ENCODE peak calls at places on chromosomes 11 and 22, in ten cellular contexts. One of them, this sample, is unnamed.

GRCh38 chr11:91248199-91248807 is 976.3 kb upstream of the FAT3 start:
- DNase-seq in IMR-90: peak; percentile 53
- DNase-seq in A549: peak; percentile 57
- DNase-seq in adrenal gland: peak; percentile 18
- DNase-seq in esophagus muscularis mucosa: no peak
- DNase-seq in sigmoid colon: no peak
- DNase-seq in transverse colon: no peak
- DNase-seq in ovary: no peak
- DNase-seq in heart left ventricle: no peak
- DNase-seq in body of pancreas: no peak
- DNase-seq in this sample: peak; percentile 2

GRCh38 chr22:23094260-23094659 is 23.9 kb downstream of the GNAZ start:
- DNase-seq in A549: no peak
- DNase-seq in heart left ventricle: no peak
- DNase-seq in sigmoid colon: no peak
- DNase-seq in transverse colon: no peak
- DNase-seq in ovary: no peak
- DNase-seq in body of pancreas: no peak
- DNase-seq in IMR-90: no peak
- DNase-seq in esophagus muscularis mucosa: no peak
- DNase-seq in adrenal gland: no peak
- DNase-seq in this sample: no peak

GRCh38 chr11:6616596-6617250 is 2.5 kb downstream of the TPP1 start:
- DNase-seq in transverse colon: no peak
- DNase-seq in body of pancreas: no peak
- DNase-seq in adrenal gland: no peak
- DNase-seq in esophagus muscularis mucosa: no peak
- DNase-seq in IMR-90: no peak
- DNase-seq in ovary: no peak
- DNase-seq in heart left ventricle: no peak
- DNase-seq in A549: no peak
- DNase-seq in sigmoid colon: peak; percentile 67
- DNase-seq in this sample: no peak

GRCh38 chr22:29351891-29352290 is 36.4 kb upstream of the RASL10A start:
- DNase-seq in esophagus muscularis mucosa: no peak
- DNase-seq in heart left ventricle: no peak
- DNase-seq in adrenal gland: no peak
- DNase-seq in IMR-90: no peak
- DNase-seq in ovary: no peak
- DNase-seq in A549: no peak
- DNase-seq in sigmoid colon: no peak
- DNase-seq in body of pancreas: no peak
- DNase-seq in transverse colon: no peak
- DNase-seq in this sample: no peak

GRCh38 chr22:17930455-17931313 is 93.7 kb downstream of the MICAL3 start:
- DNase-seq in adrenal gland: no peak
- DNase-seq in IMR-90: no peak
- DNase-seq in esophagus muscularis mucosa: no peak
- DNase-seq in transverse colon: no peak
- DNase-seq in A549: no peak
- DNase-seq in heart left ventricle: no peak
- DNase-seq in body of pancreas: no peak
- DNase-seq in ovary: no peak
- DNase-seq in sigmoid colon: no peak
- DNase-seq in this sample: no peak

GRCh38 chr11:18522388-18522787 is 4.4 kb downstream of the TSG101 start:
- DNase-seq in esophagus muscularis mucosa: no peak
- DNase-seq in ovary: no peak
- DNase-seq in sigmoid colon: no peak
- DNase-seq in A549: peak; percentile 46
- DNase-seq in heart left ventricle: no peak
- DNase-seq in IMR-90: no peak
- DNase-seq in body of pancreas: no peak
- DNase-seq in adrenal gland: no peak
- DNase-seq in transverse colon: no peak
- DNase-seq in this sample: no peak

GRCh38 chr11:47950396-47950795 is 30.0 kb upstream of the PTPRJ start:
- DNase-seq in sigmoid colon: no peak
- DNase-seq in transverse colon: peak; percentile 34
- DNase-seq in heart left ventricle: peak; percentile 27
- DNase-seq in ovary: no peak
- DNase-seq in body of pancreas: peak; percentile 20
- DNase-seq in IMR-90: no peak
- DNase-seq in adrenal gland: no peak
- DNase-seq in esophagus muscularis mucosa: no peak
- DNase-seq in A549: no peak
- DNase-seq in this sample: no peak

GRCh38 chr11:86303257-86303656 is 1.2 kb downstream of the HIKESHI start:
- DNase-seq in sigmoid colon: no peak
- DNase-seq in A549: no peak
- DNase-seq in IMR-90: peak; percentile 11
- DNase-seq in adrenal gland: no peak
- DNase-seq in esophagus muscularis mucosa: no peak
- DNase-seq in body of pancreas: no peak
- DNase-seq in ovary: no peak
- DNase-seq in heart left ventricle: no peak
- DNase-seq in transverse colon: no peak
- DNase-seq in this sample: no peak

GRCh38 chr22:30204742-30205111 is 41.8 kb downstream of the LIF start:
- DNase-seq in body of pancreas: no peak
- DNase-seq in esophagus muscularis mucosa: no peak
- DNase-seq in sigmoid colon: no peak
- DNase-seq in IMR-90: peak; percentile 84
- DNase-seq in ovary: peak; percentile 41
- DNase-seq in adrenal gland: no peak
- DNase-seq in A549: no peak
- DNase-seq in transverse colon: peak; percentile 36
- DNase-seq in heart left ventricle: no peak
- DNase-seq in this sample: no peak

GRCh38 chr11:83056204-83056603 is 15.5 kb downstream of the RAB30 start:
- DNase-seq in adrenal gland: no peak
- DNase-seq in A549: no peak
- DNase-seq in body of pancreas: no peak
- DNase-seq in heart left ventricle: no peak
- DNase-seq in IMR-90: no peak
- DNase-seq in sigmoid colon: no peak
- DNase-seq in transverse colon: no peak
- DNase-seq in ovary: no peak
- DNase-seq in esophagus muscularis mucosa: no peak
- DNase-seq in this sample: no peak

GRCh38 chr11:65414776-65415498 is 7.7 kb upstream of the NEAT1 start:
- DNase-seq in esophagus muscularis mucosa: no peak
- DNase-seq in ovary: peak; percentile 23
- DNase-seq in A549: no peak
- DNase-seq in body of pancreas: no peak
- DNase-seq in adrenal gland: no peak
- DNase-seq in transverse colon: peak; percentile 8
- DNase-seq in sigmoid colon: peak; percentile 62
- DNase-seq in heart left ventricle: no peak
- DNase-seq in IMR-90: peak; percentile 39
- DNase-seq in this sample: no peak

GRCh38 chr11:122863704-122864326 is 18.7 kb upstream of the JHY start:
- DNase-seq in adrenal gland: peak; percentile 25
- DNase-seq in body of pancreas: peak; percentile 49
- DNase-seq in A549: peak; percentile 37
- DNase-seq in IMR-90: peak; percentile 50
- DNase-seq in transverse colon: peak; percentile 47
- DNase-seq in ovary: peak; percentile 55
- DNase-seq in heart left ventricle: peak; percentile 18
- DNase-seq in sigmoid colon: no peak
- DNase-seq in esophagus muscularis mucosa: peak; percentile 21
- DNase-seq in this sample: peak; percentile 54

GRCh38 chr11:63941901-63942300 is 3.1 kb downstream of the NAA40 start:
- DNase-seq in A549: no peak
- DNase-seq in body of pancreas: no peak
- DNase-seq in IMR-90: no peak
- DNase-seq in heart left ventricle: no peak
- DNase-seq in ovary: no peak
- DNase-seq in sigmoid colon: no peak
- DNase-seq in esophagus muscularis mucosa: no peak
- DNase-seq in transverse colon: no peak
- DNase-seq in adrenal gland: no peak
- DNase-seq in this sample: no peak

GRCh38 chr11:63940786-63941185 is 2.0 kb downstream of the NAA40 start:
- DNase-seq in heart left ventricle: no peak
- DNase-seq in IMR-90: no peak
- DNase-seq in sigmoid colon: no peak
- DNase-seq in esophagus muscularis mucosa: no peak
- DNase-seq in transverse colon: no peak
- DNase-seq in A549: no peak
- DNase-seq in ovary: no peak
- DNase-seq in body of pancreas: no peak
- DNase-seq in adrenal gland: no peak
- DNase-seq in this sample: no peak

GRCh38 chr11:63937713-63938480 is 905 bp upstream of the NAA40 start:
- DNase-seq in sigmoid colon: no peak
- DNase-seq in body of pancreas: peak; percentile 19
- DNase-seq in A549: no peak
- DNase-seq in IMR-90: no peak
- DNase-seq in heart left ventricle: no peak
- DNase-seq in adrenal gland: no peak
- DNase-seq in esophagus muscularis mucosa: no peak
- DNase-seq in transverse colon: peak; percentile 32
- DNase-seq in ovary: no peak
- DNase-seq in this sample: peak; percentile 34

GRCh38 chr11:63939351-63939920 is 634 bp downstream of the NAA40 start:
- DNase-seq in heart left ventricle: no peak
- DNase-seq in IMR-90: no peak
- DNase-seq in sigmoid colon: no peak
- DNase-seq in ovary: peak; percentile 44
- DNase-seq in transverse colon: peak; percentile 26
- DNase-seq in body of pancreas: peak; percentile 43
- DNase-seq in esophagus muscularis mucosa: no peak
- DNase-seq in adrenal gland: peak; percentile 33
- DNase-seq in A549: no peak
- DNase-seq in this sample: peak; percentile 11

GRCh38 chr11:63938481-63939350 is at the start of gene NAA40:
- DNase-seq in transverse colon: peak; percentile 94
- DNase-seq in adrenal gland: peak; percentile 96
- DNase-seq in body of pancreas: peak; percentile 97
- DNase-seq in esophagus muscularis mucosa: no peak
- DNase-seq in A549: peak; percentile 98
- DNase-seq in IMR-90: peak; percentile 94
- DNase-seq in ovary: peak; percentile 91
- DNase-seq in heart left ventricle: peak; percentile 89
- DNase-seq in sigmoid colon: peak; percentile 92
- DNase-seq in this sample: peak; percentile 99
- TF ChIP-seq POLR2A in transverse colon: no peak
- TF ChIP-seq POLR2A in adrenal gland: peak; percentile 26
- TF ChIP-seq POLR2A in body of pancreas: peak; percentile 23
- TF ChIP-seq POLR2A in esophagus muscularis mucosa: no peak
- TF ChIP-seq POLR2A in A549: peak; percentile 84
- TF ChIP-seq POLR2A in IMR-90: no peak
- TF ChIP-seq POLR2A in ovary: no peak
- TF ChIP-seq POLR2A in heart left ventricle: no peak
- TF ChIP-seq POLR2A in sigmoid colon: no peak
- TF ChIP-seq POLR2A in this sample: peak; percentile 48

GRCh38 chr11:73142128-73142377 is at the start of gene FCHSD2:
- DNase-seq in sigmoid colon: no peak
- DNase-seq in heart left ventricle: no peak
- DNase-seq in transverse colon: no peak
- DNase-seq in A549: no peak
- DNase-seq in esophagus muscularis mucosa: no peak
- DNase-seq in IMR-90: no peak
- DNase-seq in ovary: no peak
- DNase-seq in body of pancreas: no peak
- DNase-seq in adrenal gland: no peak
- DNase-seq in this sample: no peak
- H3K27ac ChIP-seq in sigmoid colon: peak within 1 kb of the TSS; percentile 95
- H3K27ac ChIP-seq in heart left ventricle: peak within 1 kb of the TSS; percentile 97
- H3K27ac ChIP-seq in transverse colon: peak within 1 kb of the TSS; percentile 93
- H3K27ac ChIP-seq in A549: peak within 1 kb of the TSS; percentile 92
- H3K27ac ChIP-seq in esophagus muscularis mucosa: peak within 1 kb of the TSS; percentile 97
- H3K27ac ChIP-seq in IMR-90: peak within 1 kb of the TSS; percentile 78
- H3K27ac ChIP-seq in ovary: peak within 1 kb of the TSS; percentile 98
- H3K27ac ChIP-seq in body of pancreas: peak within 1 kb of the TSS; percentile 97
- H3K27ac ChIP-seq in adrenal gland: peak within 1 kb of the TSS; percentile 83
- H3K27ac ChIP-seq in this sample: peak within 1 kb of the TSS; percentile 95

DNA sequence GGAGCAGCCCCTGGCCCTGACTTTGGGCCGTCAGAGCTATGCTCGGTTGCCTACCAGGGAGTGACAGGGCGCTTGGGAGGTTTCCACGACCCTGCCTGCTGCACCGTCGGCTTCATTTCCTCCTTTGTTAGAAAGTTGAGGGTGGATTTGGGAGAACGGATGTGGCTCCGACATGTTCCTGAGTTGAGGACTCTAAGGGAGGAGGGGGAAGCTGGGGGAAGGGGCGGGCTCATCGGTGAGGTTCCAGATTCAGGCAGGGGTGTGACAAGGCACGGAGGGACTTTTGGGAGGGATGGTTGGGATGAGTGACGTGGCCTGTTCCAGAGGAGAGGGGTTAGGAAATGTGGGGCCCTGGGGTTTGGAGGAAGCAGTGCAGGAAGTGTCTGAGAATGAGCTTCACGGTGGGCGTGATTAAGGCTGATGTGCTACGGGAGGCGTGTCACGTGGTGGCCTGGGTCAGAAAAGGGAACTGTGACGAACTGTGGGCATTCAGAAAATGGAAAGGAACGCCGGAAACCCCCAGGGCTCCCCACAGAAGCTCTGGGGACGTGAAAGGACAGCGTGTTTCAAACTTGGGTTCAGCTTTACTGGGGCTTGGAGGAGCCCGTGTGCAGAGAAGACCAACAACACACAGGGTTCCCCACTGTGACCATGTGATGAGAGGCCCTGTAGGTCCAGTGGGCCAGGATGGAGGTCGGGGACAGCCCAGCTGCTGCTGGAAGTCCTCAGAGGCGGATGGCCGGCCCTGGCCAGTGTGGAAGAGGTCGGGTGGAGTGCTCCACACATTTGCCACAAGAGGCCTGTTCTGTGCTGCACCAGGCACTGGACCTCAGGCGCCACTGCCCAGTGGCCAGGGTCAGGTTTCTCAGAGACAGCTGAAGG is 2.8 kb downstream of the PARVB start:
- DNase-seq in ovary: peak; percentile 42
- DNase-seq in esophagus muscularis mucosa: peak; percentile 96
- DNase-seq in body of pancreas: peak; percentile 81
- DNase-seq in transverse colon: peak; percentile 87
- DNase-seq in heart left ventricle: peak; percentile 86
- DNase-seq in adrenal gland: peak; percentile 74
- DNase-seq in IMR-90: peak; percentile 63
- DNase-seq in sigmoid colon: peak; percentile 85
- DNase-seq in A549: no peak
- DNase-seq in this sample: peak; percentile 40
- TF ChIP-seq POLR2A in ovary: no peak
- TF ChIP-seq POLR2A in esophagus muscularis mucosa: no peak
- TF ChIP-seq POLR2A in body of pancreas: peak; percentile 43
- TF ChIP-seq POLR2A in transverse colon: peak; percentile 44
- TF ChIP-seq POLR2A in heart left ventricle: no peak
- TF ChIP-seq POLR2A in adrenal gland: no peak
- TF ChIP-seq POLR2A in IMR-90: peak; percentile 36
- TF ChIP-seq POLR2A in sigmoid colon: peak; percentile 8
- TF ChIP-seq POLR2A in A549: no peak
- TF ChIP-seq POLR2A in this sample: no peak

DNA sequence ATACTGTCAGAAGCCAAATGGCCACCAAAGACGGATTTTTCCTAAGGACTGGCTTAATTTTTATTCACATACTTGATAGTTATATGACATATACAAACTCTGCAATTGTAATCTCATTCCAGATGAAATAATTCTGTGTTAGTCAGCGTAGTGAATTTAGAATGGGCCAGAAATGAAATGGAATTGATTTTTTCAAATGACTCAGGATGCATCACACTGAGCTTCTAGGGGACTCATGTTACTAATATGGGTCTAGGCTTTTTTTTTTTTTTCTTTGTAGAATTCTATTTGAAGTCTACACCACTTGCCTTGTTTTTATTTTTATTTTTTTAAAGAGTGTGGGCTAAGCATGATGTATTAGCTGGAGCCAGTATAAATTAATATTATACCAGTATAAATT is 62.7 kb downstream of the SPECC1L start:
- DNase-seq in sigmoid colon: no peak
- DNase-seq in body of pancreas: no peak
- DNase-seq in heart left ventricle: no peak
- DNase-seq in ovary: no peak
- DNase-seq in A549: no peak
- DNase-seq in adrenal gland: no peak
- DNase-seq in IMR-90: peak; percentile 90
- DNase-seq in transverse colon: no peak
- DNase-seq in esophagus muscularis mucosa: no peak
- DNase-seq in this sample: no peak
- H3K27ac ChIP-seq in sigmoid colon: no peak overlapping the region
- H3K27ac ChIP-seq in body of pancreas: no peak overlapping the region
- H3K27ac ChIP-seq in heart left ventricle: no peak overlapping the region
- H3K27ac ChIP-seq in ovary: no peak overlapping the region
- H3K27ac ChIP-seq in A549: no peak overlapping the region
- H3K27ac ChIP-seq in adrenal gland: no peak overlapping the region
- H3K27ac ChIP-seq in IMR-90: no peak overlapping the region
- H3K27ac ChIP-seq in transverse colon: no peak overlapping the region
- H3K27ac ChIP-seq in esophagus muscularis mucosa: no peak overlapping the region
- H3K27ac ChIP-seq in this sample: no peak overlapping the region